ENCODE peak calls at places on chromosomes 13 and 19, in nine cellular contexts. M is hepatic stellate cell; X is hypothalamus; W is activated CD4-positive, alpha-beta T cell treated with anti-CD3 and anti-CD28 coated beads for 24 hours; C is T-helper 17 cell; F is T-cell; L is stimulated activated CD4-positive, alpha-beta T cell treated with anti-CD3 and anti-CD28 coated beads, Interleukin-15, amount 100 ng/mL, for 24 hours; S is AG09309; V is EH. I is an unnamed sample.

GRCh38 chr13:41271456-41272285 is 8.3 kb upstream of the MTRF1 start:
- DNase-seq in V (no peak), L (no peak), C (no peak), W (no peak), M (no peak), F (no peak), X (no peak), S (no peak), I (no peak)

GRCh38 chr19:30085394-30085793 is 143.4 kb downstream of the URI1 start:
- DNase-seq in C (no peak), L (peak), S (no peak), F (no peak), V (no peak), W (no peak), X (peak), M (no peak), I (no peak)

GRCh38 chr13:30844548-30845296 is 61.3 kb upstream of the MEDAG start:
- DNase-seq in W (no peak), L (no peak), F (no peak), S (no peak), X (no peak), V (no peak), M (no peak), C (no peak), I (no peak)

GRCh38 chr19:10211071-10211470 is 16.3 kb upstream of the DNMT1 start:
- DNase-seq in W (no peak), M (no peak), S (no peak), L (no peak), F (no peak), V (no peak), C (no peak), X (no peak), I (no peak)

GRCh38 chr13:110346661-110347067 is 39.6 kb downstream of the COL4A2 start:
- DNase-seq in S (no peak), X (no peak), L (no peak), V (peak), M (no peak), F (no peak), W (no peak), C (no peak), I (no peak)

GRCh38 chr13:85419611-85420010 is 379.6 kb downstream of the SLITRK6 start:
- DNase-seq in F (no peak), W (no peak), L (no peak), X (no peak), C (no peak), V (no peak), M (no peak), S (no peak), I (no peak)

GRCh38 chr13:101424381-101425155 is 8.3 kb upstream of the NALCN start:
- DNase-seq in C (no peak), W (no peak), S (no peak), M (no peak), X (no peak), L (no peak), V (peak), F (no peak), I (no peak)

GRCh38 chr19:50020481-50020880 is 4.7 kb downstream of the VRK3 start:
- DNase-seq in V (no peak), M (no peak), W (no peak), L (no peak), X (no peak), C (no peak), S (no peak), F (no peak), I (no peak)

GRCh38 chr13:45441633-45442032 is 23.1 kb upstream of the COG3 start:
- DNase-seq in X (no peak), S (no peak), L (peak), M (no peak), F (no peak), W (no peak), V (peak), C (no peak), I (no peak)